ENCODE peak calls at places on chromosome 20, in four cellular contexts. One of them, this sample, is unnamed.

GRCh38 chr20:25195962-25196700 is 619 bp downstream of the ENTPD6 start:
- DNase-seq in WTC11: peak
- DNase-seq in HepG2: peak
- DNase-seq in K562: peak
- DNase-seq in this sample: peak

GRCh38 chr20:17794400-17794799 is 94.6 kb downstream of the BANF2 start:
- DNase-seq in K562: no peak
- DNase-seq in WTC11: no peak
- DNase-seq in HepG2: no peak
- DNase-seq in this sample: no peak

GRCh38 chr20:50023116-50023802 is 40.5 kb downstream of the SNAI1 start:
- DNase-seq in HepG2: no peak
- DNase-seq in WTC11: no peak
- DNase-seq in K562: no peak
- DNase-seq in this sample: no peak

GRCh38 chr20:24783631-24784492 is 165.2 kb upstream of the CST7 start:
- DNase-seq in HepG2: peak
- DNase-seq in K562: no peak
- DNase-seq in WTC11: peak
- DNase-seq in this sample: no peak

GRCh38 chr20:34922654-34923381 is 32.8 kb downstream of the GSS start:
- DNase-seq in K562: no peak
- DNase-seq in WTC11: no peak
- DNase-seq in HepG2: peak
- DNase-seq in this sample: peak

GRCh38 chr20:22921595-22922421 is 113.3 kb upstream of the SSTR4 start:
- DNase-seq in HepG2: no peak
- DNase-seq in WTC11: no peak
- DNase-seq in K562: peak
- DNase-seq in this sample: peak

GRCh38 chr20:3911956-3912355 is 22.8 kb downstream of the PANK2 start:
- DNase-seq in WTC11: no peak
- DNase-seq in K562: peak
- DNase-seq in HepG2: no peak
- DNase-seq in this sample: no peak

GRCh38 chr20:5065489-5066383 is 54.0 kb downstream of the PCNA start:
- DNase-seq in K562: no peak
- DNase-seq in HepG2: peak
- DNase-seq in WTC11: no peak
- DNase-seq in this sample: peak

GRCh38 chr20:52804455-52804966 is 167.6 kb upstream of the TSHZ2 start:
- DNase-seq in K562: no peak
- DNase-seq in WTC11: no peak
- DNase-seq in HepG2: no peak
- DNase-seq in this sample: no peak

GRCh38 chr20:39048000-39048696 is 86.0 kb downstream of the DHX35 start:
- DNase-seq in K562: peak
- DNase-seq in WTC11: peak
- DNase-seq in HepG2: peak
- DNase-seq in this sample: peak

GRCh38 chr20:54122189-54122588 is 51.6 kb downstream of the CYP24A1 start:
- DNase-seq in K562: no peak
- DNase-seq in HepG2: no peak
- DNase-seq in WTC11: no peak
- DNase-seq in this sample: no peak

GRCh38 chr20:34190679-34191090 is 50.5 kb upstream of the ASIP start:
- DNase-seq in WTC11: peak
- DNase-seq in K562: peak
- DNase-seq in HepG2: peak
- DNase-seq in this sample: peak

GRCh38 chr20:59318201-59318790 is 17.9 kb downstream of the EDN3 start:
- DNase-seq in HepG2: no peak
- DNase-seq in WTC11: no peak
- DNase-seq in K562: no peak
- DNase-seq in this sample: no peak

GRCh38 chr20:51563597-51564332 is 21.2 kb upstream of the NFATC2 start:
- DNase-seq in WTC11: peak
- DNase-seq in HepG2: peak
- DNase-seq in K562: peak
- DNase-seq in this sample: peak

GRCh38 chr20:38130687-38131587 is 34.1 kb downstream of the TGM2 start:
- DNase-seq in HepG2: no peak
- DNase-seq in K562: no peak
- DNase-seq in WTC11: peak
- DNase-seq in this sample: no peak

GRCh38 chr20:1833216-1833615 is 62.0 kb upstream of the SIRPA start:
- DNase-seq in WTC11: no peak
- DNase-seq in K562: no peak
- DNase-seq in HepG2: no peak
- DNase-seq in this sample: no peak
- TF ChIP-seq NR3C1 in WTC11: no peak
- TF ChIP-seq NR3C1 in K562: no peak
- TF ChIP-seq NR3C1 in HepG2: no peak
- TF ChIP-seq NR3C1 in this sample: no peak

GRCh38 chr20:48309293-48309692 is 518.5 kb downstream of the PREX1 start:
- DNase-seq in HepG2: no peak
- DNase-seq in WTC11: no peak
- DNase-seq in K562: no peak
- DNase-seq in this sample: no peak
- TF ChIP-seq USF2 in HepG2: no peak
- TF ChIP-seq USF2 in WTC11: no peak
- TF ChIP-seq USF2 in K562: no peak
- TF ChIP-seq USF2 in this sample: no peak

DNA sequence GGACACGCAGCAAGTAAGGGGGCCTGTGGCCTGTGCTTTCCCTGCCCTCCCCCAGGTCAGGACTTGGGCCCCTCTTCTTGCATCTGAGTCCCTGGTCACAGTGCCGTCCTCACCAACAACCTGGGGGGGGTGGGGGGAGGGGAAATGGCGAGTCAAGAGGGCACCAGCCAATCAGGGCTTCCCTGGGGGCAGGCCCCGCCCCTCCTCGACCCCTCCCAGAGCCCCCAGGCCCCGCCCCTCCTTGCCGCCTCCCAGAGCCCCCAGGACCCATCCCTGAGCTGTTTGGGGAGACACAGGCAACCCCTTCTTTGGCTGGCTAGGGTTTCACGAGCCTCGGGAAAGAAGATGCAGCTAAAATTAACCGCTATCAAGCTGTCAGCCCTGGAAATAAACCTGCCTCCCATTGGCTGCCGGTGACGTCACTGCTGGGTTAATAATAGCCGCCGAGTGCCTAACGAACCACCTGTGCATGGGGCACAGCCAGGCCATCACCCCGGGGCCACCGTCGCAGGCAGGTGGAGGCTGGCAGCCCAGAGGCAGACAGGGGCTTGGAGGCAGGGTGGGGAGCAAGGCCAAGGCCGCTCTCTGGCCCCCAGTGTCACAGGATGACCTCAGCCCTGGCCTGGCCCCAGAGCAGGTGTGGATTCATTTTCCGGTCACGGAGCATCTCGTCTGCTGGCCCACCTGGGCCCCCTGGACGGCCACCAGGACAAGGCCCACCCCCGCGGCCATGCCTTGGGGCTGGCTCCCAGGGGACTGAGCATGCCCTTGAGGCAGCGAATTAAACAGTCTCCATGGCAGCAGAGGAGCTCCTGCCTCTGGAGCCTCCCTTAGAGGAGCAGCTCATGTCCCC is 3.2 kb upstream of the EEF1A2 start:
- DNase-seq in WTC11: peak
- DNase-seq in HepG2: no peak
- DNase-seq in K562: peak
- DNase-seq in this sample: no peak
- TF ChIP-seq NR3C1 in WTC11: no peak
- TF ChIP-seq NR3C1 in HepG2: no peak
- TF ChIP-seq NR3C1 in K562: no peak
- TF ChIP-seq NR3C1 in this sample: no peak

GRCh38 chr20:63937596-63937995 is 18.6 kb downstream of the UCKL1 start:
- DNase-seq in K562: no peak
- DNase-seq in WTC11: no peak
- DNase-seq in HepG2: no peak
- DNase-seq in this sample: no peak
- TF ChIP-seq USF2 in K562: no peak
- TF ChIP-seq USF2 in WTC11: no peak
- TF ChIP-seq USF2 in HepG2: no peak
- TF ChIP-seq USF2 in this sample: no peak

GRCh38 chr20:44540834-44541233 is 19.0 kb upstream of the SERINC3 start:
- DNase-seq in K562: no peak
- DNase-seq in HepG2: no peak
- DNase-seq in WTC11: no peak
- DNase-seq in this sample: no peak
- TF ChIP-seq NR3C1 in K562: no peak
- TF ChIP-seq NR3C1 in HepG2: no peak
- TF ChIP-seq NR3C1 in WTC11: no peak
- TF ChIP-seq NR3C1 in this sample: no peak

GRCh38 chr20:20755674-20756319 is 43.4 kb upstream of the RALGAPA2 start:
- DNase-seq in HepG2: peak
- DNase-seq in K562: no peak
- DNase-seq in WTC11: no peak
- DNase-seq in this sample: no peak

GRCh38 chr20:20765696-20766095 is 53.3 kb upstream of the RALGAPA2 start:
- DNase-seq in WTC11: no peak
- DNase-seq in HepG2: no peak
- DNase-seq in K562: no peak
- DNase-seq in this sample: no peak

GRCh38 chr20:20763652-20764051 is 51.2 kb upstream of the RALGAPA2 start:
- DNase-seq in K562: no peak
- DNase-seq in HepG2: no peak
- DNase-seq in WTC11: no peak
- DNase-seq in this sample: no peak

GRCh38 chr20:20759132-20759531 is 46.7 kb upstream of the RALGAPA2 start:
- DNase-seq in K562: no peak
- DNase-seq in WTC11: no peak
- DNase-seq in HepG2: peak
- DNase-seq in this sample: no peak

DNA sequence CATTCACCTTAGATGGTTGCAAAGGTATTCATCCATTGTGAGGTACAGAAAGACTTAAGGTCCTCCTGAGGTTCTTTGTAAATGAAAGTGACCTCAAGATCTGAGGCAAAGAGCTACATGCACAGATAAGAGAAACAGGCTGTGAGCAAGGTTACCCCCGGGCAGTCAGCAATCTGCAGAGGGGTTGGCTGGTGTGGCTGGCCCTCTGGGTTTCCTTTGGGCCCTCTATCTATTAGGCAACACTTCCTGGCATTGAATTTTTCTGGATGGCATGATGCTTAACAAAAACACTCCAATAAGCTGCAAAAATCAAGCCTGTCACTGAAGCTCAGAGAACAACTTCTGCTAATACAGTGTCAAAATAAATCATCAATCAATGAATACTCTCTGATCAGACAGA is 48.9 kb upstream of the RALGAPA2 start:
- DNase-seq in WTC11: no peak
- DNase-seq in HepG2: no peak
- DNase-seq in K562: no peak
- DNase-seq in this sample: no peak
- TF ChIP-seq USF2 in WTC11: no peak
- TF ChIP-seq USF2 in HepG2: no peak
- TF ChIP-seq USF2 in K562: no peak
- TF ChIP-seq USF2 in this sample: no peak

GRCh38 chr20:63216849-63217471 is 1.0 kb upstream of the YTHDF1 start:
- DNase-seq in WTC11: no peak
- DNase-seq in K562: no peak
- DNase-seq in HepG2: no peak
- DNase-seq in this sample: peak
- TF ChIP-seq NR3C1 in WTC11: no peak
- TF ChIP-seq NR3C1 in K562: no peak
- TF ChIP-seq NR3C1 in HepG2: no peak
- TF ChIP-seq NR3C1 in this sample: no peak

GRCh38 chr20:11457476-11457875 is 460.2 kb upstream of the BTBD3 start:
- DNase-seq in WTC11: no peak
- DNase-seq in HepG2: no peak
- DNase-seq in K562: no peak
- DNase-seq in this sample: no peak
- TF ChIP-seq USF2 in WTC11: no peak
- TF ChIP-seq USF2 in HepG2: no peak
- TF ChIP-seq USF2 in K562: no peak
- TF ChIP-seq USF2 in this sample: no peak

GRCh38 chr20:7692478-7692877 is 247.8 kb downstream of the HAO1 start:
- DNase-seq in HepG2: no peak
- DNase-seq in K562: no peak
- DNase-seq in WTC11: no peak
- DNase-seq in this sample: no peak
- TF ChIP-seq NR3C1 in HepG2: no peak
- TF ChIP-seq NR3C1 in K562: no peak
- TF ChIP-seq NR3C1 in WTC11: no peak
- TF ChIP-seq NR3C1 in this sample: no peak